ENCODE peak calls at places on chromosomes 6 and 20, in four cellular contexts. B, P, L and S are unnamed samples.

GRCh38 chr6:36815962-36816735 is 23.1 kb downstream of the CPNE5 start:
- DNase-seq in P (no peak), B (no peak), L (no peak), S (no peak)

GRCh38 chr20:44038681-44039123 is 124.0 kb downstream of the TOX2 start:
- DNase-seq in P (no peak), B (no peak), L (no peak), S (no peak)

GRCh38 chr6:121849477-121849876 is 414.0 kb downstream of the GJA1 start:
- DNase-seq in L (peak), P (no peak), B (peak), S (peak)

GRCh38 chr6:110900028-110900598 is 25.5 kb downstream of the AMD1 start:
- DNase-seq in B (no peak), L (no peak), P (no peak), S (no peak)

GRCh38 chr6:152696543-152696942 is 1.2 kb upstream of the MYCT1 start:
- DNase-seq in B (no peak), P (no peak), L (no peak), S (no peak)

GRCh38 chr6:44232676-44233559 is 9.5 kb downstream of the SLC29A1 start:
- DNase-seq in L (no peak), B (no peak), P (no peak), S (no peak)

GRCh38 chr20:38798266-38798665 is 7.2 kb upstream of the PPP1R16B start:
- DNase-seq in B (no peak), L (no peak), P (no peak), S (no peak)

GRCh38 chr6:14270925-14271791 is 153.6 kb downstream of the CD83 start:
- DNase-seq in P (no peak), L (peak), B (no peak), S (no peak)

GRCh38 chr6:86153529-86153928 is 510.8 kb upstream of the SYNCRIP start:
- DNase-seq in P (no peak), L (no peak), B (no peak), S (no peak)

GRCh38 chr6:12369781-12370262 is 79.7 kb downstream of the EDN1 start:
- DNase-seq in B (no peak), L (no peak), P (peak), S (no peak)

GRCh38 chr6:391559-392440 is at the start of gene IRF4:
- DNase-seq in P (no peak), L (no peak), B (no peak), S (no peak)

GRCh38 chr6:133184798-133185380 is 56.3 kb upstream of the EYA4 start:
- DNase-seq in B (no peak), L (no peak), P (no peak), S (no peak)

GRCh38 chr20:57020364-57020763 is 246.1 kb downstream of the BMP7 start:
- DNase-seq in L (no peak), B (no peak), P (no peak), S (no peak)

GRCh38 chr6:137697267-137697938 is 169.7 kb upstream of the TNFAIP3 start:
- DNase-seq in L (no peak), B (no peak), P (no peak), S (peak)

GRCh38 chr6:52423448-52423847 is 3.3 kb downstream of the EFHC1 start:
- DNase-seq in L (no peak), P (no peak), B (no peak), S (no peak)

GRCh38 chr20:63527184-63527583 is 6.6 kb downstream of the PPDPF start:
- DNase-seq in L (no peak), P (no peak), B (no peak), S (no peak)

GRCh38 chr20:1370548-1371110 is 22.2 kb downstream of the FKBP1A start:
- DNase-seq in B (no peak), L (no peak), P (no peak), S (no peak)

GRCh38 chr20:35305682-35306556 is 13.7 kb upstream of the FAM83C start:
- DNase-seq in B (no peak), P (no peak), L (peak), S (peak)

DNA sequence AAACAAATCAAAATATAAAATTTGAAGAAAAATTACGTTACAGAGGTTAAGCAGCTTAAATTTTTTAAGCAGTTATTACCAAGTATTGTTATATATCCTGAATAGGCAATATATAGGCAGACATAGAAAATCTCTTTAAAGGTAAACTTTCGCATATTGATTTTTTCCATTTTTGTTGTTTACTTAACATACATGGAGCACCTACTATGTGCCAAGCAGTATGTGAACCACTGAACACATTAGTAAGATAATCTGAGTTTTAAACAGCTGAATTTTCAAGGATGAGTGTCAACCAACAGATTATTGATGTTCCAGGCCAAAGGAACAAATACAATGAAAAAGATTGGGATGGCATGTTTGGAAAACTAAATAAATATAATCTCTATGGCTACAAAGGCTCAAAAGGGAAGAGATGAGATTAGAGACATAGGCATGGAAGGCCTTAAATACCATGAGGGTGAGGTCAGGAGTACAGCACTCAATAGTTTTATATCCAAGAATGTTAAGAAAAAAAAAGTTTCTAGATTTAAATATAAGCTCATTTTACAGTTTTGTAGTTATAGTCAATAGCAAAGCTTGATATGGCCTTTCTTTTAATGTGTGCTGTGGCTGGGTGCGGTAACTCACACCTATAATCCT is 277.5 kb downstream of the PTPRK start:
- DNase-seq in L (no peak), B (no peak), P (no peak), S (peak)
- TF ChIP-seq GABPA in L (no peak), B (no peak), P (no peak), S (no peak)

DNA sequence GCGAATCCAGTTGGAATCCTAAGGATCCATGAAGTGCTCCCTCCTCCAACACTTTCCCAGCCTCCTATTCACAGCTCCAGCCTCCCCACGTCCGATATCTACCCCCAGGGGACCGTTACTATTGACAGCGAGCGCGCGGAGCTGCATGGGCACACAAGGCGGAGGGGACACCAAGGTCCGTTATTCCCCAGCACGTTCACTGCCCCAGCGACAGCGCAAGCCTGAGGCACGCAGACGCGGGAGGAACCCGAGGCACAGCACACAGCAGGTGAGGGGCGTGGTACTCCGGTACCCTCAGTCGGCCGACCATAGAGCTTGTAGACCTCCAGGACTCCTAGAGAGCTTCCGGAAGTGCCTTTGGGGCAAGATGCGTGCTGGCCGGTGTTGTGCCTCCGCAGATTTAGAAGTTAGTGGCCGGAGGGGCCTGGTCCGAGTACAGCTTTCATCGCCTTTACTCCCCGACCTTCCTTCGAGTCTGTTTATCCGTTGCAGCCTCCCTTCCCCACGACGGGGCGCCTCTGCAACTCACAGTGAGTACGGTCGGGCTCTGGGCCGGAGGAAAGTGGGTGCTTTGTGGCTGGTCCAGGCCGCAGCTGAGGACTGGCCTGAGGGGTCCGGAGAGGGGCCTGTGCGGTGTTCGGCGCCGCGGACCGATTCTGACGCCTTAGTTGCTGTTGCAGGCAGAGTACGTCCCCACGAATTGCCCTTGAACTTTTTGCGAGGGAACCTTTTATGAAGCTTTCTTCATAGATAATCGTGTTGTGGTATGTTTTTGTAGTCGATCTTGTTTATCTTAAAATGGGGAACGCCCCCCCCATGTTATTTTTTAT is at the start of gene ZKSCAN8:
- DNase-seq in L (peak), B (peak), P (peak), S (peak)
- TF ChIP-seq POLR2A in L (peak), B (peak), P (peak), S (peak)

GRCh38 chr6:75244063-75244575 is 518 bp upstream of the COX7A2 start:
- DNase-seq in P (no peak), B (no peak), L (no peak), S (no peak)
- TF ChIP-seq GABPA in P (no peak), B (no peak), L (no peak), S (no peak)

DNA sequence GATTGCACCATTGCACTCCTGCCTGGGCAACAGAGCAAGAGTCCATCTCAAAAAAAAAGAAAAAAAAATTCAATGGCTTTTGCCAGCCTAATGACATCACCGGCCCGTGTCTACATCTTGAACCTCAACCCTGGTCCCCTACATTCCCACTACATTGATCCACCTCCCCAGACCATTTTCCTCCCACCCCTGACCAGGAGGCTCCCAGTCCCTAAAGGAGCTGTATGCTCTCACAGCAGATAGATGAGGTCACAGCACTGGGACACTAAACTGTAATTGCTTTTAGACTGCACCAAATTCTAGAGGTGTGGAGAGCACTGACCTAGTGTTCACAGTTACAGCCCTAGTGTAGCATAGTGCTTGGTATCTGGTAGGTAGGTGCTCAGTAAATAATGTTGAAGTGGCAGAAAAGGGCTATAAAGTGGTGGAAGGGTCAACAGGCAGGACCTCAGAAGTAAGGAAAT is 10.7 kb downstream of the TGIF2 start:
- DNase-seq in B (no peak), P (no peak), L (no peak), S (no peak)
- TF ChIP-seq POLR2A in B (no peak), P (peak), L (no peak), S (no peak)